ENCODE peak calls at places on chromosomes 1 and 21, in nine cellular contexts. O, R, V, I, Y, W, T, D and J are unnamed samples.

GRCh38 chr1:42658880-42659337 is 686 bp downstream of the PPIH start:
- DNase-seq in D (peak; percentile 43), R (no peak), W (no peak), O (no peak), I (peak; percentile 1), Y (no peak), V (peak; percentile 36), T (no peak), J (peak; percentile 42)

GRCh38 chr1:94942171-94943128 is 15.5 kb upstream of the CNN3 start:
- DNase-seq in I (no peak), R (no peak), O (no peak), D (no peak), T (no peak), V (no peak), W (no peak), Y (no peak), J (no peak)

GRCh38 chr1:115830963-115831362 is 10.0 kb downstream of the NHLH2 start:
- DNase-seq in D (no peak), W (no peak), T (no peak), Y (no peak), I (no peak), R (no peak), V (no peak), O (no peak), J (no peak)

GRCh38 chr1:193448682-193449461 is 262.5 kb upstream of the B3GALT2 start:
- DNase-seq in D (no peak), W (no peak), T (no peak), I (no peak), Y (no peak), R (no peak), O (no peak), V (no peak), J (no peak)

GRCh38 chr1:108758782-108759181 is 12.3 kb downstream of the STXBP3 start:
- DNase-seq in D (no peak), R (no peak), O (no peak), I (no peak), W (no peak), T (no peak), Y (no peak), V (no peak), J (no peak)

GRCh38 chr1:220604921-220605320 is 77.0 kb downstream of the MARK1 start:
- DNase-seq in Y (no peak), R (no peak), I (no peak), T (no peak), W (no peak), D (no peak), O (no peak), V (no peak), J (no peak)

GRCh38 chr1:29903767-29904166 is 667.4 kb downstream of the PTPRU start:
- DNase-seq in O (no peak), Y (no peak), D (no peak), I (no peak), V (no peak), T (no peak), W (no peak), R (no peak), J (no peak)

GRCh38 chr1:204255966-204256365 is 42.2 kb upstream of the GOLT1A start:
- DNase-seq in Y (no peak), W (no peak), O (no peak), D (peak; percentile 50), I (no peak), V (peak; percentile 15), R (no peak), T (no peak), J (peak; percentile 22)

GRCh38 chr1:55064861-55065263 is 25.5 kb downstream of the PCSK9 start:
- DNase-seq in R (no peak), I (peak; percentile 68), Y (peak; percentile 65), W (peak; percentile 77), T (no peak), V (peak; percentile 63), O (no peak), D (peak; percentile 61), J (peak; percentile 54)

GRCh38 chr1:150281758-150282557 is at the start of gene CIART:
- DNase-seq in R (peak; percentile 86), D (peak; percentile 100), W (peak; percentile 92), V (peak; percentile 99), I (peak; percentile 99), T (peak; percentile 93), O (peak; percentile 90), Y (peak; percentile 93), J (peak; percentile 97)
- H3K4me3 ChIP-seq in R (peak within 1 kb of the TSS; percentile 47), D (peak within 1 kb of the TSS; percentile 58), W (peak within 1 kb of the TSS; percentile 52), V (peak within 1 kb of the TSS; percentile 62), I (peak within 1 kb of the TSS; percentile 70), T (peak within 1 kb of the TSS; percentile 50), O (peak within 1 kb of the TSS; percentile 66), Y (peak within 1 kb of the TSS; percentile 64), J (peak within 1 kb of the TSS; percentile 65)

GRCh38 chr1:2233468-2233867 is 5.3 kb downstream of the SKI start:
- DNase-seq in D (no peak), V (peak; percentile 35), I (no peak), O (no peak), R (no peak), W (no peak), T (no peak), Y (no peak), J (no peak)
- H3K4me3 ChIP-seq in D (no peak overlapping the region), V (peak overlapping the region; percentile 89), I (peak overlapping the region; percentile 88), O (peak overlapping the region; percentile 76), R (peak overlapping the region; percentile 93), W (peak overlapping the region; percentile 47), T (peak overlapping the region; percentile 94), Y (peak overlapping the region; percentile 80), J (peak overlapping the region; percentile 86)

DNA sequence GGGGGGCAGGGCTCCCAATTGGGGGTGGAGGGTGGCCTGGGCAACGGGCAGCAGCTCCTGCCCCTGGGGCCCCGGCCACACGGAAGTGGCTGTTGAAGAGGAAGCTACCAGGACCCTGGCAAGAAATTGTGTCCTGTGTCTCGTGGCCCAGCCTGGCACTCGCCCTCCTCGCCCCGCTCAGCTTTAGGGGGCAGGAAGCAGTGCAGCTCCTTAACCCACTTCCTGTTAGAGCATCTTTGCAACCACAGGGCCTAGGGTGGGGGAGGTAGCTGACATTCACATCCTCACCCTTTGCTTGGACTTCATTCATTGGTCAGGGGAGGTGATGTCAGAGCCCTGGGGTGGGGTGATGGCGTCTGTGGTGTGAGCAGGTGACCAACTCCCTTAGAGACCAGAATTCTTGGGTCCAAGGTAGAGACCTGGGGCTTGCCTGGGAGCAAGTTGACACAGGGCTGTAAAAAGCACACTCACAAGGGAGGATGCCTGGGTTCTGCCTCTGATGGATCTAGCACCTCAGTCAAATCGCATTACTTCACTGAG is at the start of gene ARHGAP30:
- DNase-seq in I (no peak), D (no peak), O (peak; percentile 87), W (no peak), T (no peak), V (no peak), Y (peak; percentile 90), R (peak; percentile 95), J (no peak)
- H3K4me3 ChIP-seq in I (no peak within 1 kb of the TSS), D (no peak within 1 kb of the TSS), O (peak within 1 kb of the TSS; percentile 40), W (no peak within 1 kb of the TSS), T (no peak within 1 kb of the TSS), V (no peak within 1 kb of the TSS), Y (peak within 1 kb of the TSS; percentile 54), R (peak within 1 kb of the TSS; percentile 64), J (no peak within 1 kb of the TSS)

GRCh38 chr1:102593276-102593675 is 515.0 kb downstream of the COL11A1 start:
- DNase-seq in I (no peak), W (no peak), R (no peak), D (no peak), Y (no peak), V (no peak), T (no peak), O (no peak), J (no peak)

GRCh38 chr1:102595106-102595505 is 513.2 kb downstream of the COL11A1 start:
- DNase-seq in Y (no peak), W (no peak), V (no peak), O (no peak), D (no peak), T (no peak), I (no peak), R (no peak), J (no peak)
- H3K4me3 ChIP-seq in Y (no peak overlapping the region), W (no peak overlapping the region), V (no peak overlapping the region), O (no peak overlapping the region), D (no peak overlapping the region), T (no peak overlapping the region), I (no peak overlapping the region), R (no peak overlapping the region), J (no peak overlapping the region)

DNA sequence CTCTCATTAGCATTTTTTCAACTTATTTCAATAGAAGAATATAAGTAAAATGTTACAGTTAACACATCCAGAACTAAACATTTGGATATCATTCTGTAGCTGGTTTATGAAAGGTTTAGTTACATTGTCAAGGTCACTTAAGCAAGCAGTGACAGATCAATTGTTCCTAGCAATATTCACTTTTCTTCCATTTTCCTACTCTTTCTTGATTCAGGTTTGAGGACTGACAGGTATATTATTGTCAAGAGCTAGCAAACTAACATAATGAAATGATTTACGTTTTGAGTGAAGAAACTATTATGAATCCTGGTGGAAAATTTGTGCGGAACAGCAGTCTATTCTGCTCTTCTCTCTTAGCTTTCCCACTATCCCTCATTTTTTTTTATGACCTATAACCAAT is 220.4 kb upstream of the ADGRL4 start:
- DNase-seq in T (no peak), W (no peak), D (no peak), V (no peak), R (no peak), I (no peak), Y (no peak), O (no peak), J (no peak)
- H3K4me3 ChIP-seq in T (no peak overlapping the region), W (no peak overlapping the region), D (no peak overlapping the region), V (no peak overlapping the region), R (no peak overlapping the region), I (no peak overlapping the region), Y (no peak overlapping the region), O (no peak overlapping the region), J (no peak overlapping the region)

GRCh38 chr21:35164971-35165483 is 115.9 kb upstream of the RUNX1 start:
- DNase-seq in W (no peak), I (no peak), D (no peak), O (no peak), T (no peak), Y (no peak), R (no peak), V (no peak), J (no peak)

GRCh38 chr21:35168702-35169101 is 119.6 kb upstream of the RUNX1 start:
- DNase-seq in V (no peak), Y (no peak), W (no peak), I (no peak), T (no peak), R (no peak), D (no peak), O (no peak), J (peak; percentile 55)

GRCh38 chr21:35164380-35164779 is 115.3 kb upstream of the RUNX1 start:
- DNase-seq in D (no peak), R (no peak), V (no peak), T (no peak), Y (no peak), W (no peak), O (no peak), I (no peak), J (no peak)

GRCh38 chr21:35159881-35160280 is 110.8 kb upstream of the RUNX1 start:
- DNase-seq in Y (no peak), I (peak; percentile 60), R (no peak), O (no peak), W (no peak), T (peak; percentile 20), D (peak; percentile 66), V (peak; percentile 68), J (peak; percentile 68)

GRCh38 chr21:35163381-35163780 is 114.3 kb upstream of the RUNX1 start:
- DNase-seq in Y (no peak), O (no peak), R (no peak), T (no peak), D (peak; percentile 59), W (peak; percentile 75), V (peak; percentile 62), I (peak; percentile 28), J (peak; percentile 21)
- H3K4me3 ChIP-seq in Y (no peak overlapping the region), O (no peak overlapping the region), R (no peak overlapping the region), T (no peak overlapping the region), D (no peak overlapping the region), W (no peak overlapping the region), V (no peak overlapping the region), I (no peak overlapping the region), J (no peak overlapping the region)

GRCh38 chr1:6026095-6026809 is 19.4 kb upstream of the KCNAB2 start:
- DNase-seq in O (peak; percentile 93), W (peak; percentile 74), T (peak; percentile 19), D (peak; percentile 30), V (peak; percentile 18), Y (peak; percentile 96), R (peak; percentile 99), I (no peak), J (peak; percentile 8)
- H3K4me3 ChIP-seq in O (peak overlapping the region; percentile 32), W (peak overlapping the region; percentile 43), T (no peak overlapping the region), D (no peak overlapping the region), V (no peak overlapping the region), Y (peak overlapping the region; percentile 48), R (peak overlapping the region; percentile 66), I (no peak overlapping the region), J (no peak overlapping the region)